ENCODE peak calls at places on chromosomes 13 and 19, in seven cellular contexts. One of them, this sample, is unnamed.

GRCh38 chr13:30696278-30697176 is 38.8 kb upstream of the ALOX5AP start:
- DNase-seq in amygdala: no peak
- DNase-seq in tibial artery: peak; percentile 60
- DNase-seq in effector memory CD8-positive, alpha-beta T cell: no peak
- DNase-seq in left cardiac atrium: peak; percentile 45
- DNase-seq in stimulated activated CD4-positive, alpha-beta T cell treated with anti-CD3 and anti-CD28 coated beads, Interleukin-1b, Interleukin-23, amount 100 ng/mL, for 1 hour: no peak
- DNase-seq in stimulated activated CD8-positive, alpha-beta memory T cell treated with anti-CD3 and anti-CD28 coated beads, Interleukin-12 subunit alpha, Interleukin-12 subunit beta, amount 100 ng/mL, for 4 hours: no peak
- DNase-seq in this sample: peak; percentile 44

GRCh38 chr13:30148171-30148754 is 159.1 kb downstream of the KATNAL1 start:
- DNase-seq in amygdala: no peak
- DNase-seq in tibial artery: no peak
- DNase-seq in effector memory CD8-positive, alpha-beta T cell: peak; percentile 57
- DNase-seq in left cardiac atrium: no peak
- DNase-seq in stimulated activated CD4-positive, alpha-beta T cell treated with anti-CD3 and anti-CD28 coated beads, Interleukin-1b, Interleukin-23, amount 100 ng/mL, for 1 hour: no peak
- DNase-seq in stimulated activated CD8-positive, alpha-beta memory T cell treated with anti-CD3 and anti-CD28 coated beads, Interleukin-12 subunit alpha, Interleukin-12 subunit beta, amount 100 ng/mL, for 4 hours: no peak
- DNase-seq in this sample: no peak

GRCh38 chr13:35481777-35482176 is 5.3 kb upstream of the MAB21L1 start:
- DNase-seq in amygdala: no peak
- DNase-seq in tibial artery: no peak
- DNase-seq in effector memory CD8-positive, alpha-beta T cell: no peak
- DNase-seq in left cardiac atrium: no peak
- DNase-seq in stimulated activated CD4-positive, alpha-beta T cell treated with anti-CD3 and anti-CD28 coated beads, Interleukin-1b, Interleukin-23, amount 100 ng/mL, for 1 hour: no peak
- DNase-seq in stimulated activated CD8-positive, alpha-beta memory T cell treated with anti-CD3 and anti-CD28 coated beads, Interleukin-12 subunit alpha, Interleukin-12 subunit beta, amount 100 ng/mL, for 4 hours: no peak
- DNase-seq in this sample: no peak

GRCh38 chr19:8045872-8046568 is 6.5 kb upstream of the CCL25 start:
- DNase-seq in amygdala: no peak
- DNase-seq in tibial artery: no peak
- DNase-seq in effector memory CD8-positive, alpha-beta T cell: no peak
- DNase-seq in left cardiac atrium: no peak
- DNase-seq in stimulated activated CD4-positive, alpha-beta T cell treated with anti-CD3 and anti-CD28 coated beads, Interleukin-1b, Interleukin-23, amount 100 ng/mL, for 1 hour: no peak
- DNase-seq in stimulated activated CD8-positive, alpha-beta memory T cell treated with anti-CD3 and anti-CD28 coated beads, Interleukin-12 subunit alpha, Interleukin-12 subunit beta, amount 100 ng/mL, for 4 hours: no peak
- DNase-seq in this sample: no peak

GRCh38 chr19:53647350-53647749 is 15.6 kb downstream of the DPRX start:
- DNase-seq in amygdala: no peak
- DNase-seq in tibial artery: no peak
- DNase-seq in effector memory CD8-positive, alpha-beta T cell: no peak
- DNase-seq in left cardiac atrium: no peak
- DNase-seq in stimulated activated CD4-positive, alpha-beta T cell treated with anti-CD3 and anti-CD28 coated beads, Interleukin-1b, Interleukin-23, amount 100 ng/mL, for 1 hour: no peak
- DNase-seq in stimulated activated CD8-positive, alpha-beta memory T cell treated with anti-CD3 and anti-CD28 coated beads, Interleukin-12 subunit alpha, Interleukin-12 subunit beta, amount 100 ng/mL, for 4 hours: no peak
- DNase-seq in this sample: no peak

GRCh38 chr19:45352914-45353796 is 12.6 kb downstream of the KLC3 start:
- DNase-seq in amygdala: no peak
- DNase-seq in tibial artery: no peak
- DNase-seq in effector memory CD8-positive, alpha-beta T cell: no peak
- DNase-seq in left cardiac atrium: no peak
- DNase-seq in stimulated activated CD4-positive, alpha-beta T cell treated with anti-CD3 and anti-CD28 coated beads, Interleukin-1b, Interleukin-23, amount 100 ng/mL, for 1 hour: no peak
- DNase-seq in stimulated activated CD8-positive, alpha-beta memory T cell treated with anti-CD3 and anti-CD28 coated beads, Interleukin-12 subunit alpha, Interleukin-12 subunit beta, amount 100 ng/mL, for 4 hours: no peak
- DNase-seq in this sample: no peak

GRCh38 chr13:91042870-91043269 is 304.6 kb upstream of the MIR17HG start:
- DNase-seq in amygdala: no peak
- DNase-seq in tibial artery: no peak
- DNase-seq in effector memory CD8-positive, alpha-beta T cell: no peak
- DNase-seq in left cardiac atrium: no peak
- DNase-seq in stimulated activated CD4-positive, alpha-beta T cell treated with anti-CD3 and anti-CD28 coated beads, Interleukin-1b, Interleukin-23, amount 100 ng/mL, for 1 hour: no peak
- DNase-seq in stimulated activated CD8-positive, alpha-beta memory T cell treated with anti-CD3 and anti-CD28 coated beads, Interleukin-12 subunit alpha, Interleukin-12 subunit beta, amount 100 ng/mL, for 4 hours: no peak
- DNase-seq in this sample: no peak

GRCh38 chr19:56377105-56377924 is 16.0 kb downstream of the ZNF582 start:
- DNase-seq in amygdala: no peak
- DNase-seq in tibial artery: no peak
- DNase-seq in effector memory CD8-positive, alpha-beta T cell: no peak
- DNase-seq in left cardiac atrium: no peak
- DNase-seq in stimulated activated CD4-positive, alpha-beta T cell treated with anti-CD3 and anti-CD28 coated beads, Interleukin-1b, Interleukin-23, amount 100 ng/mL, for 1 hour: no peak
- DNase-seq in stimulated activated CD8-positive, alpha-beta memory T cell treated with anti-CD3 and anti-CD28 coated beads, Interleukin-12 subunit alpha, Interleukin-12 subunit beta, amount 100 ng/mL, for 4 hours: no peak
- DNase-seq in this sample: no peak

GRCh38 chr19:16366056-16366432 is 41.4 kb downstream of the KLF2 start:
- DNase-seq in amygdala: no peak
- DNase-seq in tibial artery: no peak
- DNase-seq in effector memory CD8-positive, alpha-beta T cell: no peak
- DNase-seq in left cardiac atrium: no peak
- DNase-seq in stimulated activated CD4-positive, alpha-beta T cell treated with anti-CD3 and anti-CD28 coated beads, Interleukin-1b, Interleukin-23, amount 100 ng/mL, for 1 hour: no peak
- DNase-seq in stimulated activated CD8-positive, alpha-beta memory T cell treated with anti-CD3 and anti-CD28 coated beads, Interleukin-12 subunit alpha, Interleukin-12 subunit beta, amount 100 ng/mL, for 4 hours: no peak
- DNase-seq in this sample: no peak

GRCh38 chr19:54029930-54030490 is 33.7 kb downstream of the VSTM1 start:
- DNase-seq in amygdala: no peak
- DNase-seq in tibial artery: peak; percentile 48
- DNase-seq in effector memory CD8-positive, alpha-beta T cell: peak; percentile 39
- DNase-seq in left cardiac atrium: peak; percentile 53
- DNase-seq in stimulated activated CD4-positive, alpha-beta T cell treated with anti-CD3 and anti-CD28 coated beads, Interleukin-1b, Interleukin-23, amount 100 ng/mL, for 1 hour: no peak
- DNase-seq in stimulated activated CD8-positive, alpha-beta memory T cell treated with anti-CD3 and anti-CD28 coated beads, Interleukin-12 subunit alpha, Interleukin-12 subunit beta, amount 100 ng/mL, for 4 hours: no peak
- DNase-seq in this sample: no peak

GRCh38 chr19:4695224-4695731 is 25.1 kb upstream of the MYDGF start:
- DNase-seq in amygdala: no peak
- DNase-seq in tibial artery: no peak
- DNase-seq in effector memory CD8-positive, alpha-beta T cell: no peak
- DNase-seq in left cardiac atrium: no peak
- DNase-seq in stimulated activated CD4-positive, alpha-beta T cell treated with anti-CD3 and anti-CD28 coated beads, Interleukin-1b, Interleukin-23, amount 100 ng/mL, for 1 hour: no peak
- DNase-seq in stimulated activated CD8-positive, alpha-beta memory T cell treated with anti-CD3 and anti-CD28 coated beads, Interleukin-12 subunit alpha, Interleukin-12 subunit beta, amount 100 ng/mL, for 4 hours: no peak
- DNase-seq in this sample: peak; percentile 21

GRCh38 chr13:30105381-30105780 is 202.0 kb downstream of the KATNAL1 start:
- DNase-seq in amygdala: no peak
- DNase-seq in tibial artery: no peak
- DNase-seq in effector memory CD8-positive, alpha-beta T cell: no peak
- DNase-seq in left cardiac atrium: no peak
- DNase-seq in stimulated activated CD4-positive, alpha-beta T cell treated with anti-CD3 and anti-CD28 coated beads, Interleukin-1b, Interleukin-23, amount 100 ng/mL, for 1 hour: no peak
- DNase-seq in stimulated activated CD8-positive, alpha-beta memory T cell treated with anti-CD3 and anti-CD28 coated beads, Interleukin-12 subunit alpha, Interleukin-12 subunit beta, amount 100 ng/mL, for 4 hours: no peak
- DNase-seq in this sample: no peak

GRCh38 chr19:29677001-29677781 is 11.9 kb downstream of the PLEKHF1 start:
- DNase-seq in amygdala: no peak
- DNase-seq in tibial artery: no peak
- DNase-seq in effector memory CD8-positive, alpha-beta T cell: no peak
- DNase-seq in left cardiac atrium: no peak
- DNase-seq in stimulated activated CD4-positive, alpha-beta T cell treated with anti-CD3 and anti-CD28 coated beads, Interleukin-1b, Interleukin-23, amount 100 ng/mL, for 1 hour: no peak
- DNase-seq in stimulated activated CD8-positive, alpha-beta memory T cell treated with anti-CD3 and anti-CD28 coated beads, Interleukin-12 subunit alpha, Interleukin-12 subunit beta, amount 100 ng/mL, for 4 hours: no peak
- DNase-seq in this sample: no peak

GRCh38 chr19:2962018-2962670 is 15.2 kb upstream of the TLE6 start:
- DNase-seq in amygdala: no peak
- DNase-seq in tibial artery: peak; percentile 53
- DNase-seq in effector memory CD8-positive, alpha-beta T cell: peak; percentile 49
- DNase-seq in left cardiac atrium: no peak
- DNase-seq in stimulated activated CD4-positive, alpha-beta T cell treated with anti-CD3 and anti-CD28 coated beads, Interleukin-1b, Interleukin-23, amount 100 ng/mL, for 1 hour: no peak
- DNase-seq in stimulated activated CD8-positive, alpha-beta memory T cell treated with anti-CD3 and anti-CD28 coated beads, Interleukin-12 subunit alpha, Interleukin-12 subunit beta, amount 100 ng/mL, for 4 hours: no peak
- DNase-seq in this sample: peak; percentile 24

This sample was measured in hippocampal formation.